ENCODE peak calls at places on chromosomes 6 and 20, in nine cellular contexts. One of them, this sample, is unnamed.

GRCh38 chr6:70956451-70957283 is at the start of gene B3GAT2:
- DNase-seq in CD4-positive, CD25-positive, alpha-beta regulatory T cell: no peak
- DNase-seq in heart right ventricle: peak
- DNase-seq in AG04450: no peak
- DNase-seq in HCT116: no peak
- DNase-seq in lung: no peak
- DNase-seq in naive thymus-derived CD4-positive, alpha-beta T cell: no peak
- DNase-seq in breast epithelium: no peak
- DNase-seq in tibial artery: peak
- DNase-seq in this sample: no peak

GRCh38 chr6:111850288-111850937 is 22.8 kb downstream of the FYN start:
- DNase-seq in naive thymus-derived CD4-positive, alpha-beta T cell: no peak
- DNase-seq in tibial artery: no peak
- DNase-seq in breast epithelium: no peak
- DNase-seq in heart right ventricle: no peak
- DNase-seq in AG04450: no peak
- DNase-seq in CD4-positive, CD25-positive, alpha-beta regulatory T cell: no peak
- DNase-seq in lung: no peak
- DNase-seq in HCT116: no peak
- DNase-seq in this sample: peak

GRCh38 chr6:42171813-42172595 is 1.2 kb upstream of the GUCA1A start:
- DNase-seq in CD4-positive, CD25-positive, alpha-beta regulatory T cell: no peak
- DNase-seq in heart right ventricle: no peak
- DNase-seq in lung: no peak
- DNase-seq in breast epithelium: no peak
- DNase-seq in tibial artery: no peak
- DNase-seq in HCT116: no peak
- DNase-seq in AG04450: no peak
- DNase-seq in naive thymus-derived CD4-positive, alpha-beta T cell: no peak
- DNase-seq in this sample: no peak

GRCh38 chr6:35343092-35343834 is 905 bp downstream of the PPARD start:
- DNase-seq in heart right ventricle: peak
- DNase-seq in tibial artery: peak
- DNase-seq in AG04450: no peak
- DNase-seq in lung: peak
- DNase-seq in HCT116: no peak
- DNase-seq in naive thymus-derived CD4-positive, alpha-beta T cell: peak
- DNase-seq in CD4-positive, CD25-positive, alpha-beta regulatory T cell: peak
- DNase-seq in breast epithelium: no peak
- DNase-seq in this sample: no peak

GRCh38 chr6:93786474-93787330 is 367.3 kb upstream of the EPHA7 start:
- DNase-seq in CD4-positive, CD25-positive, alpha-beta regulatory T cell: no peak
- DNase-seq in AG04450: no peak
- DNase-seq in lung: no peak
- DNase-seq in naive thymus-derived CD4-positive, alpha-beta T cell: no peak
- DNase-seq in HCT116: no peak
- DNase-seq in tibial artery: no peak
- DNase-seq in breast epithelium: no peak
- DNase-seq in heart right ventricle: no peak
- DNase-seq in this sample: no peak

GRCh38 chr6:129539032-129539431 is 170.9 kb downstream of the ARHGAP18 start:
- DNase-seq in HCT116: no peak
- DNase-seq in AG04450: no peak
- DNase-seq in heart right ventricle: no peak
- DNase-seq in naive thymus-derived CD4-positive, alpha-beta T cell: no peak
- DNase-seq in tibial artery: no peak
- DNase-seq in breast epithelium: no peak
- DNase-seq in lung: no peak
- DNase-seq in CD4-positive, CD25-positive, alpha-beta regulatory T cell: no peak
- DNase-seq in this sample: no peak

GRCh38 chr6:162971346-162971745 is 243.6 kb downstream of the PACRG start:
- DNase-seq in HCT116: no peak
- DNase-seq in lung: no peak
- DNase-seq in breast epithelium: no peak
- DNase-seq in AG04450: no peak
- DNase-seq in heart right ventricle: no peak
- DNase-seq in naive thymus-derived CD4-positive, alpha-beta T cell: no peak
- DNase-seq in CD4-positive, CD25-positive, alpha-beta regulatory T cell: no peak
- DNase-seq in tibial artery: no peak
- DNase-seq in this sample: no peak

GRCh38 chr6:170106906-170107525 is 183.9 kb downstream of the DLL1 start:
- DNase-seq in heart right ventricle: peak
- DNase-seq in AG04450: no peak
- DNase-seq in breast epithelium: peak
- DNase-seq in tibial artery: peak
- DNase-seq in naive thymus-derived CD4-positive, alpha-beta T cell: no peak
- DNase-seq in lung: no peak
- DNase-seq in CD4-positive, CD25-positive, alpha-beta regulatory T cell: no peak
- DNase-seq in HCT116: no peak
- DNase-seq in this sample: no peak

GRCh38 chr20:2289475-2289874 is 6.3 kb upstream of the TGM3 start:
- DNase-seq in breast epithelium: no peak
- DNase-seq in HCT116: no peak
- DNase-seq in lung: no peak
- DNase-seq in naive thymus-derived CD4-positive, alpha-beta T cell: no peak
- DNase-seq in heart right ventricle: no peak
- DNase-seq in tibial artery: peak
- DNase-seq in AG04450: no peak
- DNase-seq in CD4-positive, CD25-positive, alpha-beta regulatory T cell: no peak
- DNase-seq in this sample: no peak

GRCh38 chr6:82569022-82569421 is 205.4 kb downstream of the TPBG start:
- DNase-seq in breast epithelium: no peak
- DNase-seq in heart right ventricle: no peak
- DNase-seq in AG04450: no peak
- DNase-seq in CD4-positive, CD25-positive, alpha-beta regulatory T cell: no peak
- DNase-seq in lung: no peak
- DNase-seq in HCT116: no peak
- DNase-seq in naive thymus-derived CD4-positive, alpha-beta T cell: no peak
- DNase-seq in tibial artery: no peak
- DNase-seq in this sample: no peak

GRCh38 chr6:111553580-111553979 is 52.1 kb downstream of the TRAF3IP2 start:
- DNase-seq in AG04450: no peak
- DNase-seq in CD4-positive, CD25-positive, alpha-beta regulatory T cell: no peak
- DNase-seq in HCT116: no peak
- DNase-seq in tibial artery: no peak
- DNase-seq in breast epithelium: no peak
- DNase-seq in lung: no peak
- DNase-seq in naive thymus-derived CD4-positive, alpha-beta T cell: no peak
- DNase-seq in heart right ventricle: no peak
- DNase-seq in this sample: no peak

GRCh38 chr20:47465335-47466090 is 36.2 kb upstream of the NCOA3 start:
- DNase-seq in breast epithelium: no peak
- DNase-seq in AG04450: no peak
- DNase-seq in HCT116: no peak
- DNase-seq in lung: no peak
- DNase-seq in heart right ventricle: no peak
- DNase-seq in naive thymus-derived CD4-positive, alpha-beta T cell: no peak
- DNase-seq in CD4-positive, CD25-positive, alpha-beta regulatory T cell: no peak
- DNase-seq in tibial artery: no peak
- DNase-seq in this sample: no peak

GRCh38 chr6:52049252-52050050 is 38.0 kb downstream of the PKHD1 start:
- DNase-seq in AG04450: no peak
- DNase-seq in lung: no peak
- DNase-seq in breast epithelium: no peak
- DNase-seq in naive thymus-derived CD4-positive, alpha-beta T cell: no peak
- DNase-seq in tibial artery: no peak
- DNase-seq in HCT116: peak
- DNase-seq in heart right ventricle: no peak
- DNase-seq in CD4-positive, CD25-positive, alpha-beta regulatory T cell: peak
- DNase-seq in this sample: no peak

GRCh38 chr20:17972121-17972520 is 3.3 kb downstream of the MGME1 start:
- DNase-seq in AG04450: no peak
- DNase-seq in CD4-positive, CD25-positive, alpha-beta regulatory T cell: no peak
- DNase-seq in tibial artery: no peak
- DNase-seq in HCT116: no peak
- DNase-seq in lung: no peak
- DNase-seq in breast epithelium: no peak
- DNase-seq in naive thymus-derived CD4-positive, alpha-beta T cell: no peak
- DNase-seq in heart right ventricle: no peak
- DNase-seq in this sample: no peak

GRCh38 chr6:166559211-166559610 is 27.3 kb downstream of the RAMACL start:
- DNase-seq in naive thymus-derived CD4-positive, alpha-beta T cell: no peak
- DNase-seq in CD4-positive, CD25-positive, alpha-beta regulatory T cell: no peak
- DNase-seq in HCT116: no peak
- DNase-seq in tibial artery: no peak
- DNase-seq in breast epithelium: no peak
- DNase-seq in heart right ventricle: no peak
- DNase-seq in AG04450: no peak
- DNase-seq in lung: no peak
- DNase-seq in this sample: no peak

GRCh38 chr20:675453-676314 is at the start of gene SCRT2:
- DNase-seq in naive thymus-derived CD4-positive, alpha-beta T cell: peak
- DNase-seq in HCT116: no peak
- DNase-seq in AG04450: peak
- DNase-seq in tibial artery: peak
- DNase-seq in lung: peak
- DNase-seq in breast epithelium: peak
- DNase-seq in CD4-positive, CD25-positive, alpha-beta regulatory T cell: peak
- DNase-seq in heart right ventricle: peak
- DNase-seq in this sample: peak

GRCh38 chr6:45703041-45703739 is 312.5 kb downstream of the CLIC5 start:
- DNase-seq in CD4-positive, CD25-positive, alpha-beta regulatory T cell: no peak
- DNase-seq in naive thymus-derived CD4-positive, alpha-beta T cell: no peak
- DNase-seq in tibial artery: no peak
- DNase-seq in breast epithelium: no peak
- DNase-seq in AG04450: peak
- DNase-seq in heart right ventricle: no peak
- DNase-seq in lung: no peak
- DNase-seq in HCT116: no peak
- DNase-seq in this sample: no peak

GRCh38 chr6:159174263-159174974 is 5.2 kb downstream of the FNDC1 start:
- DNase-seq in CD4-positive, CD25-positive, alpha-beta regulatory T cell: peak
- DNase-seq in HCT116: peak
- DNase-seq in lung: peak
- DNase-seq in naive thymus-derived CD4-positive, alpha-beta T cell: peak
- DNase-seq in tibial artery: peak
- DNase-seq in heart right ventricle: peak
- DNase-seq in AG04450: peak
- DNase-seq in breast epithelium: peak
- DNase-seq in this sample: peak

GRCh38 chr6:159181914-159182313 is 12.7 kb downstream of the FNDC1 start:
- DNase-seq in HCT116: no peak
- DNase-seq in AG04450: no peak
- DNase-seq in lung: no peak
- DNase-seq in breast epithelium: no peak
- DNase-seq in heart right ventricle: no peak
- DNase-seq in naive thymus-derived CD4-positive, alpha-beta T cell: no peak
- DNase-seq in CD4-positive, CD25-positive, alpha-beta regulatory T cell: no peak
- DNase-seq in tibial artery: no peak
- DNase-seq in this sample: no peak

GRCh38 chr6:159178847-159179246 is 9.6 kb downstream of the FNDC1 start:
- DNase-seq in heart right ventricle: no peak
- DNase-seq in naive thymus-derived CD4-positive, alpha-beta T cell: no peak
- DNase-seq in tibial artery: no peak
- DNase-seq in HCT116: no peak
- DNase-seq in AG04450: no peak
- DNase-seq in breast epithelium: no peak
- DNase-seq in CD4-positive, CD25-positive, alpha-beta regulatory T cell: no peak
- DNase-seq in lung: no peak
- DNase-seq in this sample: no peak

GRCh38 chr6:159184559-159184958 is 15.4 kb downstream of the FNDC1 start:
- DNase-seq in breast epithelium: no peak
- DNase-seq in AG04450: no peak
- DNase-seq in heart right ventricle: no peak
- DNase-seq in HCT116: no peak
- DNase-seq in naive thymus-derived CD4-positive, alpha-beta T cell: no peak
- DNase-seq in tibial artery: no peak
- DNase-seq in CD4-positive, CD25-positive, alpha-beta regulatory T cell: no peak
- DNase-seq in lung: no peak
- DNase-seq in this sample: no peak

GRCh38 chr6:159180001-159180400 is 10.8 kb downstream of the FNDC1 start:
- DNase-seq in AG04450: no peak
- DNase-seq in lung: no peak
- DNase-seq in CD4-positive, CD25-positive, alpha-beta regulatory T cell: no peak
- DNase-seq in naive thymus-derived CD4-positive, alpha-beta T cell: no peak
- DNase-seq in breast epithelium: no peak
- DNase-seq in tibial artery: no peak
- DNase-seq in heart right ventricle: no peak
- DNase-seq in HCT116: no peak
- DNase-seq in this sample: no peak
- H3K27ac ChIP-seq in AG04450: no peak
- H3K27ac ChIP-seq in lung: no peak
- H3K27ac ChIP-seq in CD4-positive, CD25-positive, alpha-beta regulatory T cell: no peak
- H3K27ac ChIP-seq in naive thymus-derived CD4-positive, alpha-beta T cell: no peak
- H3K27ac ChIP-seq in breast epithelium: no peak
- H3K27ac ChIP-seq in tibial artery: no peak
- H3K27ac ChIP-seq in heart right ventricle: no peak
- H3K27ac ChIP-seq in HCT116: no peak
- H3K27ac ChIP-seq in this sample: no peak

DNA sequence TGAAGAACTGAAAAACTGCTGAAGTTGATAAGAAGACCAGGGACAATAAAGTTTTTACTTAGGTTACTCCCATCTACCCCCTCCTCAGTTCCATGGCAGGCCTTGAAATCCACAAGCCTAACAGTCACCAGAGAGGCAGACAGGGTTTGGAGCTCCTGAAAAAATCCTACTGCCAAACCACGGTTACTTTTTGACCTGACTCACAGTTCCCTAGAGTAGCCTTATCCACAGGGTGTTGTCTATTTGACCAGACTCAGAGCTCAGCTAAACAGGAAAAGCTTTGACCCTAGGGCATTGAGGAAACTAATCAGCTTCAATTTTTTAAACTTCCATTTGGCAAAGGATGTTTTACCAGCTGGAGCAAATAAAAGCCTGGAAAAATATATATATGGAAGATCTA is 257.7 kb upstream of the NT5E start:
- DNase-seq in CD4-positive, CD25-positive, alpha-beta regulatory T cell: no peak
- DNase-seq in lung: no peak
- DNase-seq in breast epithelium: no peak
- DNase-seq in heart right ventricle: no peak
- DNase-seq in HCT116: no peak
- DNase-seq in tibial artery: no peak
- DNase-seq in naive thymus-derived CD4-positive, alpha-beta T cell: no peak
- DNase-seq in AG04450: no peak
- DNase-seq in this sample: no peak
- H3K27ac ChIP-seq in CD4-positive, CD25-positive, alpha-beta regulatory T cell: no peak
- H3K27ac ChIP-seq in lung: no peak
- H3K27ac ChIP-seq in breast epithelium: no peak
- H3K27ac ChIP-seq in heart right ventricle: no peak
- H3K27ac ChIP-seq in HCT116: no peak
- H3K27ac ChIP-seq in tibial artery: peak
- H3K27ac ChIP-seq in naive thymus-derived CD4-positive, alpha-beta T cell: no peak
- H3K27ac ChIP-seq in AG04450: no peak
- H3K27ac ChIP-seq in this sample: no peak

GRCh38 chr6:142395266-142395665 is 93.5 kb downstream of the ADGRG6 start:
- DNase-seq in tibial artery: no peak
- DNase-seq in breast epithelium: no peak
- DNase-seq in CD4-positive, CD25-positive, alpha-beta regulatory T cell: no peak
- DNase-seq in HCT116: no peak
- DNase-seq in lung: no peak
- DNase-seq in AG04450: no peak
- DNase-seq in heart right ventricle: no peak
- DNase-seq in naive thymus-derived CD4-positive, alpha-beta T cell: peak
- DNase-seq in this sample: no peak
- H3K27ac ChIP-seq in tibial artery: no peak
- H3K27ac ChIP-seq in breast epithelium: no peak
- H3K27ac ChIP-seq in CD4-positive, CD25-positive, alpha-beta regulatory T cell: no peak
- H3K27ac ChIP-seq in HCT116: no peak
- H3K27ac ChIP-seq in lung: no peak
- H3K27ac ChIP-seq in AG04450: no peak
- H3K27ac ChIP-seq in heart right ventricle: no peak
- H3K27ac ChIP-seq in naive thymus-derived CD4-positive, alpha-beta T cell: peak
- H3K27ac ChIP-seq in this sample: no peak

GRCh38 chr6:157019733-157020132 is 242.6 kb downstream of the ARID1B start:
- DNase-seq in lung: no peak
- DNase-seq in breast epithelium: no peak
- DNase-seq in heart right ventricle: no peak
- DNase-seq in HCT116: no peak
- DNase-seq in CD4-positive, CD25-positive, alpha-beta regulatory T cell: peak
- DNase-seq in naive thymus-derived CD4-positive, alpha-beta T cell: peak
- DNase-seq in tibial artery: no peak
- DNase-seq in AG04450: no peak
- DNase-seq in this sample: no peak
- H3K27ac ChIP-seq in lung: no peak
- H3K27ac ChIP-seq in breast epithelium: peak
- H3K27ac ChIP-seq in heart right ventricle: peak
- H3K27ac ChIP-seq in HCT116: no peak
- H3K27ac ChIP-seq in CD4-positive, CD25-positive, alpha-beta regulatory T cell: peak
- H3K27ac ChIP-seq in naive thymus-derived CD4-positive, alpha-beta T cell: peak
- H3K27ac ChIP-seq in tibial artery: peak
- H3K27ac ChIP-seq in AG04450: no peak
- H3K27ac ChIP-seq in this sample: no peak

This sample was measured in caudate nucleus.